ENCODE peak calls at places on chromosomes 4 and X, in eight cellular contexts. Z is choroid plexus epithelial cell; R is AG09309; M is NT2/D1; D is HCEC 1CT; T is stromal cell of bone marrow; P is stimulated activated CD4-positive, alpha-beta T cell treated with anti-CD3 and anti-CD28 coated beads, Interleukin-2, amount 100 ng/mL, for 24 hours; E is astrocyte. N is an unnamed sample.

GRCh38 chrX:623599-624323 is 6.8 kb upstream of the SHOX start:
- DNase-seq in D (no peak), Z (peak; percentile 29), T (no peak), P (peak; percentile 8), R (no peak), E (no peak), M (no peak), N (no peak)

GRCh38 chr4:4837921-4838601 is 21.4 kb upstream of the MSX1 start:
- DNase-seq in M (no peak), P (no peak), Z (no peak), T (no peak), E (peak; percentile 53), R (no peak), D (no peak), N (no peak)

GRCh38 chrX:96837808-96838207 is 45.9 kb upstream of the RPA4 start:
- DNase-seq in R (no peak), P (no peak), M (no peak), E (peak; percentile 24), Z (peak; percentile 31), T (no peak), D (peak; percentile 7), N (no peak)

GRCh38 chrX:17375631-17376380 is 806 bp downstream of the NHS start:
- DNase-seq in P (no peak), R (no peak), T (no peak), E (no peak), D (peak; percentile 26), M (no peak), Z (peak; percentile 28), N (no peak)

GRCh38 chrX:3711331-3711917 is 2.0 kb downstream of the PRKX start:
- DNase-seq in R (no peak), Z (no peak), D (no peak), E (no peak), M (no peak), T (no peak), P (no peak), N (peak; percentile 64)

GRCh38 chr4:153241970-153242847 is 38.0 kb downstream of the TRIM2 start:
- DNase-seq in T (no peak), Z (peak; percentile 88), R (no peak), D (peak; percentile 28), P (no peak), M (no peak), E (no peak), N (no peak)

GRCh38 chr4:177339794-177340374 is 30.2 kb downstream of the NEIL3 start:
- DNase-seq in T (peak; percentile 41), P (no peak), E (peak; percentile 17), R (peak; percentile 10), M (no peak), Z (peak; percentile 65), D (peak; percentile 36), N (no peak)

GRCh38 chrX:100829730-100830129 is 9.5 kb downstream of the CSTF2 start:
- DNase-seq in Z (peak; percentile 74), D (peak; percentile 12), P (no peak), R (no peak), E (peak; percentile 8), T (no peak), M (no peak), N (peak; percentile 13)

GRCh38 chrX:86148024-86148511 is at the start of gene DACH2:
- DNase-seq in P (peak; percentile 19), Z (peak; percentile 81), T (no peak), E (peak; percentile 16), M (peak; percentile 79), D (peak; percentile 67), R (no peak), N (peak; percentile 58)

GRCh38 chr4:10069065-10069626 is 47.5 kb downstream of the WDR1 start:
- DNase-seq in R (no peak), E (no peak), T (no peak), M (no peak), Z (no peak), D (no peak), P (no peak), N (no peak)

GRCh38 chr4:8707045-8707781 is 114.6 kb downstream of the CPZ start:
- DNase-seq in Z (no peak), P (no peak), R (no peak), T (no peak), E (no peak), D (no peak), M (no peak), N (no peak)

GRCh38 chr4:82706349-82707000 is 92.1 kb downstream of the SCD5 start:
- DNase-seq in D (no peak), T (peak; percentile 60), M (no peak), E (peak; percentile 36), P (no peak), R (no peak), Z (no peak), N (no peak)

GRCh38 chr4:147840846-147841732 is 109.2 kb downstream of the ARHGAP10 start:
- DNase-seq in R (no peak), D (no peak), E (no peak), P (no peak), T (no peak), M (no peak), Z (no peak), N (no peak)

GRCh38 chr4:76897522-76898384 is at the start of gene SOWAHB:
- DNase-seq in E (no peak), D (no peak), T (no peak), M (no peak), P (peak; percentile 35), R (no peak), Z (no peak), N (peak; percentile 7)

GRCh38 chrX:153821066-153821465 is 9.3 kb downstream of the PDZD4 start:
- DNase-seq in Z (no peak), E (no peak), P (no peak), M (no peak), D (no peak), T (no peak), R (no peak), N (no peak)

GRCh38 chr4:127975121-127975770 is 10.0 kb downstream of the ABHD18 start:
- DNase-seq in E (peak; percentile 7), R (no peak), Z (peak; percentile 36), P (no peak), D (peak; percentile 63), T (no peak), M (no peak), N (no peak)

GRCh38 chr4:10015140-10015753 is 6.0 kb downstream of the SLC2A9 start:
- DNase-seq in P (no peak), D (no peak), T (no peak), M (peak; percentile 59), R (no peak), Z (peak; percentile 79), E (no peak), N (no peak)

GRCh38 chr4:122584517-122584916 is 36.3 kb downstream of the IL21 start:
- DNase-seq in R (peak; percentile 64), Z (peak; percentile 83), T (peak; percentile 84), P (no peak), E (peak; percentile 81), D (peak; percentile 62), M (no peak), N (no peak)

GRCh38 chr4:185011408-185011807 is 6.9 kb upstream of the HELT start:
- DNase-seq in P (peak; percentile 32), Z (no peak), E (no peak), D (no peak), R (no peak), M (no peak), T (no peak), N (no peak)

N was measured in stimulated activated naive B cell treated with anti-CD40 and anti-IgM and Interleukin-4, amounts not matched to agents 10 μg/mL and 1 μg/mL and 100 μg/mL, for 72 hours.